ENCODE peak calls at places on chromosomes 6 and 20, in seven cellular contexts. F is A549, E is WTC11, K is IMR-90, P is HepG2, L is K562, Y is GM12878. I is an unnamed sample.

GRCh38 chr20:37534401-37535157 is 6.9 kb upstream of the BLCAP start:
- DNase-seq in F (peak), E (no peak), K (peak), P (peak), L (peak), Y (peak), I (peak)

GRCh38 chr6:42007753-42008528 is 42.4 kb upstream of the TAF8 start:
- DNase-seq in F (no peak), E (no peak), K (no peak), P (no peak), L (no peak), Y (no peak), I (no peak)

GRCh38 chr6:67175091-67175490 is 1460.0 kb upstream of the ADGRB3 start:
- DNase-seq in F (no peak), E (no peak), K (no peak), P (no peak), L (no peak), Y (no peak), I (no peak)

GRCh38 chr6:8269856-8270454 is 165.4 kb downstream of the SLC35B3 start:
- DNase-seq in F (no peak), E (no peak), K (no peak), P (no peak), L (no peak), Y (no peak), I (no peak)

GRCh38 chr20:51553897-51554504 is 11.5 kb upstream of the NFATC2 start:
- DNase-seq in F (no peak), E (no peak), K (peak), P (no peak), L (no peak), Y (no peak), I (no peak)

GRCh38 chr6:73079611-73079955 is 145.7 kb downstream of the KHDC1L start:
- DNase-seq in F (no peak), E (no peak), K (peak), P (no peak), L (no peak), Y (no peak), I (no peak)

GRCh38 chr20:4483481-4483880 is 238.2 kb upstream of the PRND start:
- DNase-seq in F (no peak), E (no peak), K (peak), P (no peak), L (no peak), Y (no peak), I (no peak)

GRCh38 chr6:36649086-36649485 is 29.4 kb upstream of the CDKN1A start:
- DNase-seq in F (no peak), E (no peak), K (no peak), P (no peak), L (no peak), Y (no peak), I (no peak)

GRCh38 chr20:2889797-2890196 is 16.5 kb downstream of the PTPRA start:
- DNase-seq in F (no peak), E (no peak), K (no peak), P (no peak), L (no peak), Y (no peak), I (no peak)

GRCh38 chr6:53496797-53497196 is 48.1 kb downstream of the GCLC start:
- DNase-seq in F (peak), E (no peak), K (peak), P (no peak), L (no peak), Y (no peak), I (no peak)

GRCh38 chr6:158517038-158517437 is 42.9 kb upstream of the TMEM181 start:
- DNase-seq in F (no peak), E (no peak), K (no peak), P (no peak), L (no peak), Y (no peak), I (no peak)

GRCh38 chr6:26163733-26164505 is 76.7 kb downstream of the HFE start:
- DNase-seq in F (no peak), E (no peak), K (no peak), P (no peak), L (no peak), Y (no peak), I (no peak)

GRCh38 chr6:11609324-11610071 is 71.9 kb downstream of the TMEM170B start:
- DNase-seq in F (peak), E (no peak), K (peak), P (no peak), L (no peak), Y (no peak), I (no peak)

GRCh38 chr20:19921349-19921793 is 95.8 kb upstream of the NAA20 start:
- DNase-seq in F (no peak), E (peak), K (no peak), P (no peak), L (no peak), Y (no peak), I (no peak)

GRCh38 chr20:11261533-11262000 is 587.8 kb upstream of the JAG1 start:
- DNase-seq in F (no peak), E (no peak), K (peak), P (no peak), L (no peak), Y (peak), I (no peak)

GRCh38 chr6:151121900-151122299 is 117.9 kb upstream of the AKAP12 start:
- DNase-seq in F (no peak), E (no peak), K (no peak), P (no peak), L (no peak), Y (no peak), I (no peak)

GRCh38 chr20:50625986-50626677 is 65.2 kb downstream of the RIPOR3 start:
- DNase-seq in F (peak), E (peak), K (peak), P (peak), L (peak), Y (no peak), I (peak)

GRCh38 chr6:148750826-148751225 is 4.0 kb downstream of the UST start:
- DNase-seq in F (no peak), E (no peak), K (peak), P (no peak), L (no peak), Y (no peak), I (no peak)

GRCh38 chr20:25669826-25670422 is 26.7 kb downstream of the ZNF337 start:
- DNase-seq in F (no peak), E (peak), K (peak), P (peak), L (no peak), Y (no peak), I (no peak)

GRCh38 chr6:132607544-132608233 is 16.4 kb downstream of the TAAR2 start:
- DNase-seq in F (no peak), E (no peak), K (no peak), P (no peak), L (no peak), Y (no peak), I (no peak)

GRCh38 chr6:132405143-132405915 is 4.1 kb upstream of the MOXD1 start:
- DNase-seq in F (no peak), E (no peak), K (peak), P (no peak), L (no peak), Y (peak), I (no peak)

GRCh38 chr6:116996842-116997241 is 119.8 kb downstream of the RFX6 start:
- DNase-seq in F (no peak), E (peak), K (no peak), P (no peak), L (no peak), Y (no peak), I (no peak)

GRCh38 chr6:5905431-5906339 is 101.0 kb downstream of the NRN1 start:
- DNase-seq in F (no peak), E (no peak), K (peak), P (no peak), L (no peak), Y (no peak), I (no peak)

GRCh38 chr20:59031326-59032022 is 661 bp downstream of the ATP5F1E start:
- DNase-seq in F (no peak), E (no peak), K (no peak), P (peak), L (no peak), Y (no peak), I (no peak)

GRCh38 chr20:45010399-45010828 is 44.1 kb downstream of the STK4 start:
- DNase-seq in F (no peak), E (no peak), K (peak), P (no peak), L (no peak), Y (no peak), I (no peak)

GRCh38 chr6:9540534-9541126 is 874.2 kb downstream of the TFAP2A start:
- DNase-seq in F (peak), E (no peak), K (peak), P (peak), L (peak), Y (no peak), I (no peak)

GRCh38 chr6:160261991-160262718 is 3.5 kb upstream of the SLC22A2 start:
- DNase-seq in F (peak), E (no peak), K (no peak), P (peak), L (peak), Y (no peak), I (no peak)

GRCh38 chr6:125828476-125829039 is 37.8 kb downstream of the NCOA7 start:
- DNase-seq in F (no peak), E (no peak), K (no peak), P (no peak), L (no peak), Y (no peak), I (no peak)

GRCh38 chr20:48331518-48332286 is 496.1 kb downstream of the PREX1 start:
- DNase-seq in F (no peak), E (no peak), K (no peak), P (no peak), L (no peak), Y (no peak), I (no peak)

GRCh38 chr6:133886104-133886503 is 2.8 kb upstream of the TCF21 start:
- DNase-seq in F (no peak), E (no peak), K (no peak), P (no peak), L (no peak), Y (no peak), I (no peak)

GRCh38 chr6:118523216-118523615 is 24.9 kb upstream of the PLN start:
- DNase-seq in F (no peak), E (no peak), K (no peak), P (no peak), L (no peak), Y (no peak), I (no peak)

GRCh38 chr6:139583420-139583819 is 209.0 kb upstream of the CITED2 start:
- DNase-seq in F (no peak), E (no peak), K (peak), P (peak), L (no peak), Y (no peak), I (no peak)

GRCh38 chr6:111650049-111650448 is 44.4 kb upstream of the TRAF3IP2 start:
- DNase-seq in F (no peak), E (no peak), K (no peak), P (no peak), L (no peak), Y (no peak), I (no peak)

GRCh38 chr20:58712116-58712822 is 19.7 kb downstream of the NPEPL1 start:
- DNase-seq in F (no peak), E (no peak), K (no peak), P (no peak), L (no peak), Y (no peak), I (peak)

GRCh38 chr6:108730556-108731228 is 117.5 kb upstream of the ARMC2 start:
- DNase-seq in F (no peak), E (no peak), K (no peak), P (no peak), L (no peak), Y (no peak), I (no peak)

GRCh38 chr6:152746172-152746553 is 4.4 kb upstream of the VIP start:
- DNase-seq in F (peak), E (no peak), K (peak), P (peak), L (no peak), Y (no peak), I (no peak)

GRCh38 chr20:63287697-63288580 is 5.0 kb upstream of the COL20A1 start:
- DNase-seq in F (no peak), E (no peak), K (no peak), P (no peak), L (no peak), Y (no peak), I (no peak)

GRCh38 chr6:40181367-40181766 is 247.1 kb upstream of the MOCS1 start:
- DNase-seq in F (no peak), E (no peak), K (no peak), P (no peak), L (no peak), Y (no peak), I (peak)

DNA sequence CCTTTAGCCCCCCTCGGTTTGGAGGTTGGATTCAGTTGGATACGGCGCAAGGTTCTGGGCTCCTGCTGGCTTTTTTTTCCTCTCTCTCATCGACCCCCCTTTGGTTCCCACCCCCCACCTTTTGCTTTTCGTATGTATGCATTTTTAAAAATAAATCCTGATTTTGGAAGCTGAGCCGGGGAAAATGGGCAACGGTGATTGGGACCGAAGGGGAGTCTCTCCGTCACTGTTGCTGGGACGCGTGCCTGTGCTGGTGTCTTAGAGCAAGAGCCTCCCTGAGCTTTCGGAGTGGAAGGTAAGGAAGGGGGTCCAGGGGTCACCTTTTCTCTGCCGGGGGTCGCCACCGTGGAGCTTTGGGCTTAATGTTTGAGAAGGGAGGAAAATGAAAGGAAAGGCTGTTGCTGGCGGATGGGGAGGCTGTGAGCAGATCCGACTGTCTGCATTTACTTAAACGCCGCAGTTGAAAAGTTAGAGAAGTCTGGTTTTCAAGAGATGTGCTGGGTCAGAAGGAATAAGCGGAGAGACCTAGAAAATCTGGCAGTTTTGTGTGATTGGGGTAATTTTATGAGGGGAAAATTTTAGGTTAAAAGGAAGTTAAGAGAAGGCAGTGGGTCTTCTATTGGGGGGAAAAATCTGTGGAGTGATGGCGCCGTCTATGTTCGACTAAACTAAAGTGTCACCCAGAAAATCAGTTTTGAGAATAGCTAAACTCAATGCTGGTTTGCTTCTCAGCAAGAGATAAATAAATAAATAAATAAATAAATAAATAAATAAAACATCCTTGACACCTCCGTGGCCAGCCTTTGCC is 828 bp downstream of the ADGRB3 start:
- DNase-seq in F (no peak), E (peak), K (no peak), P (no peak), L (peak), Y (no peak), I (peak)
- TF ChIP-seq USF2 in F (no peak), E (no peak), K (no peak), P (no peak), L (no peak), Y (no peak), I (no peak)

DNA sequence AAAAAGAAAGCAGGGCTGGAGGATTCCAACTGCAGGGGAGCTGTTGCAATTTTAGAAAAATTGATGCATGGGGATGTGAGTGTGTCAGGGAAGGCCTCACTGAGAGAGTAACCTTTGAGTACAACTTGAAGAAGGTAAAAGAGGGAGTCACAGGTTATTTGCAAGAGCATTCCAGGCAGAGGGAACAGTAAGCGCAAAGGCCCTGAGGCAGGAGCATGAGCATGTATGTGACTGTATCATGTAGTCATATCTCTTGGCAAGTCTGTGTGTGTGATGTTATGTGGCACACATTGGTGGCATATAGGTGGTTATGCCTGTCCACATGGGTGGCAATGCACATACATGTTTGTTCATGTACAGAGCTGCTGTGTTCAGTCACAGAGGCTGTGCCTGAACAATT is 71.2 kb upstream of the ZNFX1 start:
- DNase-seq in F (no peak), E (no peak), K (no peak), P (no peak), L (no peak), Y (no peak), I (no peak)
- TF ChIP-seq USF2 in F (no peak), E (no peak), K (no peak), P (no peak), L (no peak), Y (no peak), I (no peak)

GRCh38 chr6:107716688-107717089 is 107.4 kb downstream of the SCML4 start:
- DNase-seq in F (no peak), E (no peak), K (peak), P (no peak), L (peak), Y (peak), I (no peak)
- TF ChIP-seq USF2 in F (peak), E (peak), K (peak), P (peak), L (peak), Y (peak), I (peak)

GRCh38 chr6:2551705-2552104 is 199.0 kb downstream of the MYLK4 start:
- DNase-seq in F (no peak), E (no peak), K (no peak), P (no peak), L (no peak), Y (no peak), I (no peak)

GRCh38 chr6:2545351-2545750 is 205.4 kb downstream of the MYLK4 start:
- DNase-seq in F (no peak), E (no peak), K (no peak), P (no peak), L (no peak), Y (no peak), I (no peak)

GRCh38 chr6:2542858-2543218 is 207.9 kb downstream of the MYLK4 start:
- DNase-seq in F (no peak), E (no peak), K (peak), P (peak), L (peak), Y (peak), I (no peak)

GRCh38 chr6:2550247-2550646 is 200.5 kb downstream of the MYLK4 start:
- DNase-seq in F (no peak), E (no peak), K (no peak), P (no peak), L (no peak), Y (no peak), I (no peak)

DNA sequence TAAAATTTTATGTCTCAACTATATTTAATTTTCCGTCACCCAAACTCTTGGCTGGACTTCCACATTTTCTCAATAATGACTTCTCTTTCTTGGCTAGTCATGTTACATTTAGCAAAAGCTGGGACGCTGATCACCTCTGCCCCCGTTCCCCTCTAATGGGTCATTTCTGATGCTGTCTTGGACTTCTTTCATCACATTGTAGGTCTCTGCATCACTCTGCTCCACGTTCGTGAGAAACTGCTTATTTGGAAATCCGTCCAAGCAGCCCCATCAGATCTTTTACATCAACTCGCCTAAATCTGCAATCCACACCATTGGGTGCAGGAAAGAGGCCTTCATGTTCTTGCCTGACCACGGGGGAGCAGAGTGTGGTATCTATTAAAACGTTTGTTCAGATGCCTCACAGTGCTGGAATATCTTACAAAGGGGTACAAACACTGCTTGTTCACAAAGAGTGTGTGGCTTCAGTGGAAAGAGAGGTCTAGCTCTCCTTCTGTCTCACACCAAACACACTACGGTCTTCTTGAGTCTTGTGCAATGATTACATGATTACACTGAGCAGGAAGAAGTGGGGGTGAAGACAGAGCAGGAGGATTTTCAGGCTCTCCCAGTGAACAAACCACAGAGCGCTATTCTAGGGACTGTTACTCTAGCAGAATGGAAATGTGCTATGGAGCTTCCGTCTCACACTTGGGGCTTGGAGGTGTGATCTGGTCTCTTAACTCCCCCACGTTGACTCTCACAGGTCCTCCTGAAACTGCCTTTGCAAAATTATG is 203.6 kb downstream of the MYLK4 start:
- DNase-seq in F (no peak), E (no peak), K (no peak), P (no peak), L (no peak), Y (no peak), I (no peak)
- TF ChIP-seq USF2 in F (no peak), E (no peak), K (no peak), P (no peak), L (no peak), Y (no peak), I (no peak)

I was measured in H1.